ENCODE peak calls at places on chromosome 12, in ten cellular contexts. L is GM19239; H is tibial artery; W is NCI-H526; K is activated CD4-positive, alpha-beta T cell treated with anti-CD3 and anti-CD28 coated beads for 36 hours; Y is T-cell; B is MV-4-11; M is Right ventricle myocardium inferior; V is NCI-H1694 treated with DMSO at 0.1 percent for 48 hours; J is stimulated activated CD8-positive, alpha-beta memory T cell treated with anti-CD3 and anti-CD28 coated beads, Interleukin-12 subunit alpha, Interleukin-12 subunit beta, amount 100 ng/mL, for 4 hours. T is an unnamed sample.

GRCh38 chr12:121628037-121628436 is 1.7 kb downstream of the ORAI1 start:
- DNase-seq in M (no peak), L (no peak), V (no peak), Y (no peak), B (no peak), K (peak; percentile 45), H (no peak), J (no peak), W (no peak), T (no peak)

GRCh38 chr12:97748298-97748697 is 285.7 kb downstream of the RMST start:
- DNase-seq in H (no peak), L (no peak), K (no peak), W (peak; percentile 69), J (no peak), B (no peak), Y (no peak), M (no peak), V (no peak), T (no peak)

GRCh38 chr12:57142727-57143126 is 4.7 kb downstream of the LRP1-AS start:
- DNase-seq in W (no peak), M (peak; percentile 18), K (no peak), H (no peak), Y (no peak), B (no peak), V (no peak), J (no peak), L (no peak), T (no peak)

GRCh38 chr12:21527451-21528180 is 1.5 kb downstream of the SPX start:
- DNase-seq in V (peak; percentile 69), Y (peak; percentile 51), H (peak; percentile 67), M (peak; percentile 74), K (peak; percentile 81), L (peak; percentile 52), W (peak; percentile 73), J (peak; percentile 28), B (no peak), T (peak; percentile 35)

GRCh38 chr12:49069507-49070346 is at the start of gene RHEBL1:
- DNase-seq in V (peak; percentile 86), B (peak; percentile 98), L (peak; percentile 87), M (peak; percentile 100), H (peak; percentile 99), J (peak; percentile 98), W (peak; percentile 92), Y (peak; percentile 96), K (peak; percentile 100), T (peak; percentile 98)

GRCh38 chr12:100942984-100943749 is 148.6 kb downstream of the ANO4 start:
- DNase-seq in Y (no peak), L (no peak), K (no peak), H (no peak), B (no peak), V (no peak), J (no peak), M (no peak), W (no peak), T (no peak)

GRCh38 chr12:115240251-115240650 is 556.3 kb upstream of the TBX3 start:
- DNase-seq in B (no peak), J (no peak), K (no peak), M (no peak), Y (no peak), V (no peak), W (no peak), H (no peak), L (no peak), T (no peak)

GRCh38 chr12:54549774-54550451 is 512 bp downstream of the PDE1B start:
- DNase-seq in Y (no peak), L (no peak), J (no peak), M (no peak), V (no peak), H (no peak), K (peak; percentile 75), B (no peak), W (no peak), T (peak; percentile 19)

GRCh38 chr12:71636704-71637115 is 26.9 kb downstream of the ZFC3H1 start:
- DNase-seq in B (peak; percentile 57), K (no peak), L (peak; percentile 8), V (peak; percentile 56), J (no peak), Y (no peak), W (peak; percentile 7), H (no peak), M (no peak), T (no peak)

GRCh38 chr12:103705098-103705497 is 118.0 kb downstream of the STAB2 start:
- DNase-seq in L (no peak), H (no peak), B (no peak), M (no peak), J (no peak), K (no peak), Y (no peak), V (no peak), W (no peak), T (no peak)

T was measured in T-helper 1 cell.